ENCODE peak calls at places on chromosomes 6 and 20, in four cellular contexts. Y is HCT116, K is lower lobe of right lung, R is HL-60. N is an unnamed sample.

GRCh38 chr6:105537981-105538578 is 135.2 kb upstream of the PREP start:
- DNase-seq in Y (no peak), K (no peak), R (no peak), N (no peak)

GRCh38 chr6:133814797-133815196 is 74.1 kb upstream of the TCF21 start:
- DNase-seq in Y (peak), K (no peak), R (no peak), N (peak)

GRCh38 chr6:34888441-34888820 is 589 bp upstream of the TAF11 start:
- DNase-seq in Y (no peak), K (no peak), R (no peak), N (no peak)

GRCh38 chr20:9903048-9903651 is 64.3 kb upstream of the PAK5 start:
- DNase-seq in Y (peak), K (no peak), R (no peak), N (no peak)

GRCh38 chr6:30542404-30542725 is 13.9 kb downstream of the GNL1 start:
- DNase-seq in Y (no peak), K (no peak), R (no peak), N (no peak)

GRCh38 chr6:143758551-143758950 is 80.8 kb downstream of the PHACTR2 start:
- DNase-seq in Y (no peak), K (no peak), R (no peak), N (no peak)

GRCh38 chr6:163490826-163491577 is 76.5 kb downstream of the QKI start:
- DNase-seq in Y (no peak), K (peak), R (no peak), N (no peak)

GRCh38 chr20:33272155-33272873 is 10.7 kb upstream of the BPIFB1 start:
- DNase-seq in Y (no peak), K (no peak), R (no peak), N (no peak)

GRCh38 chr6:6494677-6495076 is 93.8 kb upstream of the LY86 start:
- DNase-seq in Y (peak), K (peak), R (no peak), N (no peak)

GRCh38 chr6:66825539-66825938 is 1118.5 kb upstream of the EYS start:
- DNase-seq in Y (no peak), K (no peak), R (no peak), N (no peak)

GRCh38 chr6:75396005-75396800 is 97.4 kb downstream of the FILIP1 start:
- DNase-seq in Y (no peak), K (no peak), R (no peak), N (no peak)

GRCh38 chr6:79421707-79422484 is 115.3 kb downstream of the LCA5 start:
- DNase-seq in Y (no peak), K (no peak), R (no peak), N (peak)

GRCh38 chr6:118912646-118913045 is 18.7 kb downstream of the ASF1A start:
- DNase-seq in Y (no peak), K (no peak), R (no peak), N (no peak)

GRCh38 chr6:6219716-6220115 is 100.7 kb downstream of the F13A1 start:
- DNase-seq in Y (no peak), K (no peak), R (no peak), N (no peak)

GRCh38 chr6:19860235-19860877 is 23.2 kb downstream of the ID4 start:
- DNase-seq in Y (no peak), K (no peak), R (no peak), N (no peak)

GRCh38 chr6:104682722-104683643 is 176.7 kb downstream of the HACE1 start:
- DNase-seq in Y (peak), K (peak), R (peak), N (no peak)

GRCh38 chr6:125363360-125364121 is 61.8 kb upstream of the HDDC2 start:
- DNase-seq in Y (no peak), K (peak), R (no peak), N (peak)

GRCh38 chr20:22099348-22099747 is 393.9 kb downstream of the PAX1 start:
- DNase-seq in Y (no peak), K (no peak), R (no peak), N (no peak)

GRCh38 chr6:129203190-129203900 is 320.4 kb downstream of the LAMA2 start:
- DNase-seq in Y (no peak), K (no peak), R (no peak), N (no peak)

GRCh38 chr6:159086033-159086618 is 41.3 kb upstream of the TAGAP start:
- DNase-seq in Y (no peak), K (no peak), R (no peak), N (no peak)

GRCh38 chr6:111846511-111847409 is 26.5 kb downstream of the FYN start:
- DNase-seq in Y (no peak), K (no peak), R (no peak), N (no peak)

GRCh38 chr6:159935633-159936032 is 33.2 kb upstream of the IGF2R start:
- DNase-seq in Y (no peak), K (no peak), R (no peak), N (no peak)

GRCh38 chr6:5174756-5175155 is 86.0 kb downstream of the LYRM4 start:
- DNase-seq in Y (no peak), K (no peak), R (no peak), N (no peak)

GRCh38 chr6:149093643-149094042 is 223.9 kb upstream of the TAB2 start:
- DNase-seq in Y (no peak), K (no peak), R (no peak), N (peak)

GRCh38 chr6:40778918-40779317 is 191.8 kb upstream of the LRFN2 start:
- DNase-seq in Y (no peak), K (no peak), R (no peak), N (no peak)

GRCh38 chr20:25863536-25864325 is 167.1 kb upstream of the ZNF337 start:
- DNase-seq in Y (no peak), K (peak), R (no peak), N (no peak)

GRCh38 chr20:8018928-8019177 is 708 bp downstream of the TMX4 start:
- DNase-seq in Y (no peak), K (no peak), R (peak), N (no peak)
- H3K4me3 ChIP-seq in Y (peak), K (peak), R (peak), N (peak)

DNA sequence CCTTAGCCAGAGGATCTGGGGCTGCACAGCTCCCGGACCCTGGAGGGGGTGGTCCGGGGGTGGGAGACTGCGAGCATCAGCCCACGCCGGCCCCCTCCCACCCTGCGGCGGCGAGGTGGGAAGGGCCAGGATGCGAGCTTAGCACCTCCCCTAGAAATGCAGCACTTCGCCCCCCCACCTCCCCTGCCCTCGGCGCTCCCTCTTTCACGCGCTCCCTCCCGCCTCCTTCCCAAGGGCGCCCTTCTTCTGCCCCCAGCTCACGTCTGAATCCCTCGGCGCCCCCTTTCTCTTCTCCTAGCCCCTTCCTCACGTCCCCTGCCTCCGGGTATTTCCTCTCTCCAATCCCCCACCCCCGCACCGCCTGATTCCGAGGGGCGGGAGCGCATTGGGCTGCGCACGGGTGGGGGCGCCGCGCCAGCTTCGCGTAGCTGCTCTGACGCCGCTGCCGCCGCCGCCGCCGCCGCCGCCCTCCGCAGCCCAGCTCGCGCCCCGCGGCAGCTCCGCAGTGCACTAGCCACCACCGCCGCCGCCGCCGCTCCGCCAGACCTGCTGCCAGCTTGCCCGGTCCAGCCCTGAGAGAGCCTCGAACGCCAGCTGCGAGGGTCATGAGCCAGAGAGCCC is at the start of gene SLC32A1:
- DNase-seq in Y (no peak), K (no peak), R (no peak), N (no peak)
- H3K4me3 ChIP-seq in Y (no peak), K (no peak), R (no peak), N (no peak)

DNA sequence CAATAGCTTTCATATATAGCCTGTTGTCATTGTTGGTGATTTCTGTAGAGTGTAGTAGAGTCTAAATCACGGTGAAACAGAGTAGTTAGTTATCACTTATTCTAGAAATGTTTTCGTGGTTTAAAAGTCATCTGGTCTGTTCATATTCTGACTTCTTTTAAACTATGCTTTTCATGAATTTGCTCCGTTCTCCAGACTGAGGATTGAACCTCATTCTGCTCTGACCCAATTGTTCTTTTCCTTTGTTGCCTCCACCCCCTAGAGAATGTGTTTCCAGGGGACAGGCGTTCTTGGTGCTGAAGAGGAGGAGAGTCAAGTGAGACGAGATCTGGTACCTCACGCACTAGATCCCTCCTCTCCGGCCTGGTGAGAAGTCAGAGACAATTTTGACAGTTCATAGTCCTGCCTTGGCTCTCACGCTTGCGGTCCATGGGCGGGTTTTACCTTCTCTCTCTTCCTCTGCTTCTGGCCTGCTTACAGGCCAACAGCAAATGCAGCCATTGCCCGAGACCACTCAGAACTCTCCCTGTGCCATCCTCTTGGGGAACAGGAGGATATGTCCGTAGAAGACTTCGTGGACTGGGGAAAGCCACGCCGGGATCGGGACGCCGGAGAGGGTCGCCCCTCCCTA is 609 bp upstream of the ZNF292 start:
- DNase-seq in Y (no peak), K (no peak), R (peak), N (peak)
- H3K4me3 ChIP-seq in Y (peak), K (peak), R (peak), N (peak)

DNA sequence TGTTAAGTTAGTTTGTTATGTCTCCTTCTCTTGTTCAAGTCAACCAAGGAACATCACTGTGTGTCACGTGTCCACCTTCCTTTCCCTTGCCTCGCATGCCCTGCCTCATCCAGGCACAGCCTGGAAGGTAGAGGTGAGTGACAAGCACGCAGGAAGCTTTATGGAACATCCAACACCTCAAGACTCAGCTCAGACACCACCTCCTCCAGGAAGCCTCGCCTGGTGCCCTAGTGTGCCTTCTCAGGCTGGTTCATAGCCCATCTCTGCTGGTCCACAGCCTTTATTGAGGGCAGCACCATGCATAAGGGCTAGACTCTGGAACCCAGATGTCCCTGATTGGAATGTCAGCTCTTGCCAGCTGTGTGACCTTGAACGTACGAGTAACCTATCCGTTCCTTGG is 224.3 kb downstream of the ANKRD60 start:
- DNase-seq in Y (no peak), K (no peak), R (no peak), N (no peak)
- H3K4me3 ChIP-seq in Y (no peak), K (no peak), R (no peak), N (no peak)

GRCh38 chr20:833121-833449 is 430 bp upstream of the FAM110A start:
- DNase-seq in Y (no peak), K (no peak), R (no peak), N (no peak)
- H3K4me3 ChIP-seq in Y (peak), K (peak), R (peak), N (peak)

DNA sequence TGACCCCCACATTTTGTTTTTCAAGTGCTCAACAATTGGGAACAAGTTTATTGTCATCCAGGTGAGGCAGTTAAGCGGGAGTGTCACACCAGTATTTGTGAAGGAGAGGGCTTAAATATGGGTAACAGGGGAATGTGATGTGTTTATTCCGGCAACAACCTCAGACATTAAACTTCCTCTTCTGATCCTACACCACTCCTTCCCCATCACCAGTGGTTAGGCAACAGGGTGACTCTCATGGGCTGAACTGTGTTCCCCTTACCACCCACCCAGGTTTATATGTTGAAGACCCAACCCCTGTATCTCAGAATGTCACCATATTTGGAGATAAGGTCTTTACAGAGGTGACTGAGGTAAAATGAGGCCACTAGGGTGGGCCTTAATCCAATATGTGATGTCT is 52.1 kb upstream of the RNF182 start:
- DNase-seq in Y (no peak), K (no peak), R (peak), N (no peak)
- H3K4me3 ChIP-seq in Y (no peak), K (no peak), R (no peak), N (no peak)